ENCODE peak calls at places on chromosomes 3 and 15, in six cellular contexts. One of them, this sample, is unnamed.

GRCh38 chr3:124221286-124221821 is 229.4 kb upstream of the ROPN1 start:
- DNase-seq in uterus: no peak
- DNase-seq in progenitor cell of endocrine pancreas: no peak
- DNase-seq in astrocyte of the spinal cord: no peak
- DNase-seq in cardiac fibroblast: peak; percentile 47
- DNase-seq in RPMI8226: no peak
- DNase-seq in this sample: peak; percentile 75

GRCh38 chr3:156620901-156621300 is 53.5 kb upstream of the TIPARP start:
- DNase-seq in uterus: no peak
- DNase-seq in progenitor cell of endocrine pancreas: no peak
- DNase-seq in astrocyte of the spinal cord: no peak
- DNase-seq in cardiac fibroblast: peak; percentile 47
- DNase-seq in RPMI8226: no peak
- DNase-seq in this sample: no peak

GRCh38 chr3:188264231-188265213 is 110.6 kb downstream of the LPP start:
- DNase-seq in uterus: peak; percentile 66
- DNase-seq in progenitor cell of endocrine pancreas: no peak
- DNase-seq in astrocyte of the spinal cord: no peak
- DNase-seq in cardiac fibroblast: peak; percentile 70
- DNase-seq in RPMI8226: no peak
- DNase-seq in this sample: peak; percentile 41

GRCh38 chr3:79113821-79114220 is 654.0 kb downstream of the ROBO1 start:
- DNase-seq in uterus: no peak
- DNase-seq in progenitor cell of endocrine pancreas: no peak
- DNase-seq in astrocyte of the spinal cord: no peak
- DNase-seq in cardiac fibroblast: peak; percentile 46
- DNase-seq in RPMI8226: no peak
- DNase-seq in this sample: no peak

GRCh38 chr3:151156618-151157216 is 46.3 kb downstream of the GPR171 start:
- DNase-seq in uterus: no peak
- DNase-seq in progenitor cell of endocrine pancreas: no peak
- DNase-seq in astrocyte of the spinal cord: peak; percentile 65
- DNase-seq in cardiac fibroblast: peak; percentile 79
- DNase-seq in RPMI8226: peak; percentile 83
- DNase-seq in this sample: peak; percentile 82

GRCh38 chr3:169613053-169613803 is 50.3 kb downstream of the MECOM start:
- DNase-seq in uterus: no peak
- DNase-seq in progenitor cell of endocrine pancreas: no peak
- DNase-seq in astrocyte of the spinal cord: no peak
- DNase-seq in cardiac fibroblast: no peak
- DNase-seq in RPMI8226: no peak
- DNase-seq in this sample: no peak

GRCh38 chr15:62099171-62099601 is 32.4 kb downstream of the C2CD4A start:
- DNase-seq in uterus: no peak
- DNase-seq in progenitor cell of endocrine pancreas: no peak
- DNase-seq in astrocyte of the spinal cord: peak; percentile 72
- DNase-seq in cardiac fibroblast: peak; percentile 93
- DNase-seq in RPMI8226: no peak
- DNase-seq in this sample: no peak

GRCh38 chr3:167716920-167717319 is 17.8 kb downstream of the PDCD10 start:
- DNase-seq in uterus: no peak
- DNase-seq in progenitor cell of endocrine pancreas: no peak
- DNase-seq in astrocyte of the spinal cord: no peak
- DNase-seq in cardiac fibroblast: no peak
- DNase-seq in RPMI8226: no peak
- DNase-seq in this sample: no peak

GRCh38 chr3:136624894-136625815 is 127.0 kb downstream of the STAG1 start:
- DNase-seq in uterus: no peak
- DNase-seq in progenitor cell of endocrine pancreas: no peak
- DNase-seq in astrocyte of the spinal cord: no peak
- DNase-seq in cardiac fibroblast: no peak
- DNase-seq in RPMI8226: no peak
- DNase-seq in this sample: peak; percentile 94

GRCh38 chr3:133805702-133806475 is at the start of gene SRPRB:
- DNase-seq in uterus: peak; percentile 91
- DNase-seq in progenitor cell of endocrine pancreas: peak; percentile 84
- DNase-seq in astrocyte of the spinal cord: peak; percentile 93
- DNase-seq in cardiac fibroblast: peak; percentile 95
- DNase-seq in RPMI8226: peak; percentile 97
- DNase-seq in this sample: peak; percentile 84

GRCh38 chr3:128788268-128788869 is 62.4 kb downstream of the RAB7A start:
- DNase-seq in uterus: no peak
- DNase-seq in progenitor cell of endocrine pancreas: no peak
- DNase-seq in astrocyte of the spinal cord: no peak
- DNase-seq in cardiac fibroblast: no peak
- DNase-seq in RPMI8226: no peak
- DNase-seq in this sample: no peak

GRCh38 chr3:194134231-194134756 is 1.7 kb upstream of the HES1 start:
- DNase-seq in uterus: no peak
- DNase-seq in progenitor cell of endocrine pancreas: peak; percentile 65
- DNase-seq in astrocyte of the spinal cord: no peak
- DNase-seq in cardiac fibroblast: no peak
- DNase-seq in RPMI8226: peak; percentile 81
- DNase-seq in this sample: peak; percentile 88

GRCh38 chr3:124263168-124263567 is 271.2 kb upstream of the ROPN1 start:
- DNase-seq in uterus: no peak
- DNase-seq in progenitor cell of endocrine pancreas: no peak
- DNase-seq in astrocyte of the spinal cord: peak; percentile 92
- DNase-seq in cardiac fibroblast: peak; percentile 96
- DNase-seq in RPMI8226: peak; percentile 14
- DNase-seq in this sample: peak; percentile 71

GRCh38 chr3:46208167-46208704 is at the start of gene CCR1:
- DNase-seq in uterus: no peak
- DNase-seq in progenitor cell of endocrine pancreas: no peak
- DNase-seq in astrocyte of the spinal cord: peak; percentile 17
- DNase-seq in cardiac fibroblast: peak; percentile 66
- DNase-seq in RPMI8226: peak; percentile 90
- DNase-seq in this sample: peak; percentile 35